ENCODE peak calls at places on chromosomes 3 and 15, in five cellular contexts. Q is SK-N-SH, Z is HCT116, P is NT2/D1, E is K562. W is an unnamed sample.

GRCh38 chr15:84727429-84727828 is 11.5 kb upstream of the SEC11A start:
- DNase-seq in Q (no peak), Z (no peak), P (no peak), E (no peak), W (no peak)

GRCh38 chr15:51828621-51829359 is 663 bp upstream of the TMOD3 start:
- DNase-seq in Q (no peak), Z (no peak), P (no peak), E (peak; percentile 73), W (no peak)

GRCh38 chr3:157447026-157447694 is 10.5 kb downstream of the PTX3 start:
- DNase-seq in Q (peak; percentile 11), Z (peak; percentile 4), P (no peak), E (no peak), W (no peak)

GRCh38 chr3:171454026-171454425 is 6.2 kb downstream of the TNIK start:
- DNase-seq in Q (peak; percentile 27), Z (no peak), P (no peak), E (no peak), W (no peak)

GRCh38 chr3:82329300-82329699 is 567.9 kb upstream of the GBE1 start:
- DNase-seq in Q (no peak), Z (no peak), P (no peak), E (no peak), W (no peak)

GRCh38 chr15:31433574-31433973 is 106.9 kb downstream of the KLF13 start:
- DNase-seq in Q (no peak), Z (no peak), P (no peak), E (no peak), W (no peak)

GRCh38 chr3:159649951-159650350 is 338.7 kb upstream of the IL12A start:
- DNase-seq in Q (no peak), Z (no peak), P (no peak), E (no peak), W (no peak)

GRCh38 chr3:72523409-72524172 is 324.7 kb downstream of the SHQ1 start:
- DNase-seq in Q (no peak), Z (no peak), P (no peak), E (no peak), W (no peak)

GRCh38 chr3:194879991-194880939 is 194.6 kb downstream of the FAM43A start:
- DNase-seq in Q (peak; percentile 73), Z (no peak), P (no peak), E (no peak), W (no peak)

GRCh38 chr3:71581981-71582611 is 1.4 kb downstream of the FOXP1 start:
- DNase-seq in Q (peak; percentile 68), Z (no peak), P (peak; percentile 27), E (peak; percentile 34), W (peak; percentile 82)

GRCh38 chr15:81235781-81236507 is 39.3 kb downstream of the IL16 start:
- DNase-seq in Q (no peak), Z (no peak), P (no peak), E (no peak), W (no peak)

GRCh38 chr3:175266993-175267960 is 408.1 kb downstream of the NAALADL2 start:
- DNase-seq in Q (no peak), Z (no peak), P (no peak), E (no peak), W (no peak)

GRCh38 chr3:9779721-9780450 is 10.1 kb upstream of the CAMK1 start:
- DNase-seq in Q (no peak), Z (no peak), P (no peak), E (no peak), W (no peak)

GRCh38 chr15:73857193-73857920 is 16.0 kb upstream of the TBC1D21 start:
- DNase-seq in Q (no peak), Z (no peak), P (no peak), E (no peak), W (no peak)

GRCh38 chr15:63870403-63871209 is 36.9 kb upstream of the HERC1 start:
- DNase-seq in Q (no peak), Z (no peak), P (peak; percentile 25), E (peak; percentile 70), W (no peak)

GRCh38 chr15:39667382-39668127 is 86.7 kb downstream of the THBS1 start:
- DNase-seq in Q (no peak), Z (no peak), P (no peak), E (no peak), W (no peak)

GRCh38 chr3:151765685-151766084 is 32.0 kb downstream of the AADACL2 start:
- DNase-seq in Q (no peak), Z (no peak), P (no peak), E (no peak), W (no peak)

GRCh38 chr3:117681619-117682018 is 972.0 kb downstream of the TUSC7 start:
- DNase-seq in Q (no peak), Z (no peak), P (no peak), E (no peak), W (no peak)

GRCh38 chr15:69585937-69586336 is 133.3 kb downstream of the RPLP1 start:
- DNase-seq in Q (no peak), Z (no peak), P (no peak), E (no peak), W (no peak)

GRCh38 chr3:43747641-43748040 is 56.9 kb downstream of the ABHD5 start:
- DNase-seq in Q (no peak), Z (no peak), P (no peak), E (no peak), W (no peak)

GRCh38 chr3:54358327-54358726 is 236.0 kb downstream of the CACNA2D3 start:
- DNase-seq in Q (no peak), Z (no peak), P (no peak), E (no peak), W (no peak)

DNA sequence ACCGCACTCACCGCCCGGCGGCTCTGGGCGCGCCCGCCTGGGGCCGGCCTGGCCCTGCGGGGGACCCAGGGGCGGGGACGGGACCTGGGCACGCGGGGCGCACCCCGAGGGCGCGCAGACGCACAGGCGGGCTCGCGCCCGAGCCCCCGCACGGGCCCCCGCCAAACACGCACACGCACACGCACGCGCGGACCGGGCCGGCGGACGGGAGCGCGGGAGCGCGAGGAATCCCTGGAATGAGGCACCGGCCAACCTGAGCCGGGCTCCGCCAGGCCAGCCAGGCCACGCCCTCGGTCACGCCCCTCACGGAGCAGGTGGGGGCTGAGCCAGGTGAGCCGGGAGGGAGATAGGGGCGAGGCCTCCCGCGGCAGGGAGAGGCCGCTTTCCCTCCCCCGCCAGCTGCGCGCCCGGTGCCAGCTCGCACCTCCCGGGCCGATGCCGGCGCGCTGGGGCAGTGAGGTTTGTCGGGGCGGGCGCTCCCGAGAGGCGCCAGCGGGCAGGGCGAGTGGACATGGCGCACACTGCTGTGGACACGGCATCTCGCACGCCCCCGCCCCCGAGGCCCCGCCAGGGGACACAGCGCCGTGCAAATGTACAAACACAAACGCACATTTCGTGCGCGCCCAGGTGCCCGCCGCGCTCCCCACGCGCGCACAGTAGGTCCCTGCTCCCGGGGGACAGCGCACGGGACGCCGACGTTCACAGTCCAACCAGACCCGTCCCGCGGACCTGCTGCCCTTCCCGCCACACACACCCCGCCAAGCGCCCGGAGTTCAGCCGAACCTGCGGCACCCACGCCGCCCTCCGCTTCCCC is 75.9 kb upstream of the VGLL4 start:
- DNase-seq in Q (peak; percentile 90), Z (peak; percentile 78), P (peak; percentile 63), E (peak; percentile 97), W (peak; percentile 76)
- TF ChIP-seq YY1 in Q (peak; percentile 25), Z (peak; percentile 63), P (no peak), E (no peak), W (no peak)

GRCh38 chr15:22989576-22990477 is 9.7 kb upstream of the CYFIP1 start:
- DNase-seq in Q (no peak), Z (no peak), P (no peak), E (no peak), W (no peak)
- TF ChIP-seq YY1 in Q (no peak), Z (no peak), P (no peak), E (no peak), W (no peak)

GRCh38 chr3:186108106-186108940 is 566 bp downstream of the ETV5 start:
- DNase-seq in Q (peak; percentile 87), Z (peak; percentile 33), P (peak; percentile 80), E (peak; percentile 69), W (no peak)

GRCh38 chr3:186107148-186108105 is 1.5 kb downstream of the ETV5 start:
- DNase-seq in Q (peak; percentile 73), Z (peak; percentile 34), P (no peak), E (peak; percentile 43), W (peak; percentile 69)

GRCh38 chr3:186102687-186103086 is 6.2 kb downstream of the ETV5 start:
- DNase-seq in Q (no peak), Z (no peak), P (no peak), E (no peak), W (no peak)

GRCh38 chr3:186108941-186109865 is at the start of gene ETV5:
- DNase-seq in Q (peak; percentile 96), Z (peak; percentile 98), P (peak; percentile 97), E (peak; percentile 98), W (peak; percentile 98)

GRCh38 chr3:186105543-186105942 is 3.3 kb downstream of the ETV5 start:
- DNase-seq in Q (no peak), Z (no peak), P (no peak), E (no peak), W (no peak)
- TF ChIP-seq YY1 in Q (no peak), Z (no peak), P (no peak), E (no peak), W (no peak)

DNA sequence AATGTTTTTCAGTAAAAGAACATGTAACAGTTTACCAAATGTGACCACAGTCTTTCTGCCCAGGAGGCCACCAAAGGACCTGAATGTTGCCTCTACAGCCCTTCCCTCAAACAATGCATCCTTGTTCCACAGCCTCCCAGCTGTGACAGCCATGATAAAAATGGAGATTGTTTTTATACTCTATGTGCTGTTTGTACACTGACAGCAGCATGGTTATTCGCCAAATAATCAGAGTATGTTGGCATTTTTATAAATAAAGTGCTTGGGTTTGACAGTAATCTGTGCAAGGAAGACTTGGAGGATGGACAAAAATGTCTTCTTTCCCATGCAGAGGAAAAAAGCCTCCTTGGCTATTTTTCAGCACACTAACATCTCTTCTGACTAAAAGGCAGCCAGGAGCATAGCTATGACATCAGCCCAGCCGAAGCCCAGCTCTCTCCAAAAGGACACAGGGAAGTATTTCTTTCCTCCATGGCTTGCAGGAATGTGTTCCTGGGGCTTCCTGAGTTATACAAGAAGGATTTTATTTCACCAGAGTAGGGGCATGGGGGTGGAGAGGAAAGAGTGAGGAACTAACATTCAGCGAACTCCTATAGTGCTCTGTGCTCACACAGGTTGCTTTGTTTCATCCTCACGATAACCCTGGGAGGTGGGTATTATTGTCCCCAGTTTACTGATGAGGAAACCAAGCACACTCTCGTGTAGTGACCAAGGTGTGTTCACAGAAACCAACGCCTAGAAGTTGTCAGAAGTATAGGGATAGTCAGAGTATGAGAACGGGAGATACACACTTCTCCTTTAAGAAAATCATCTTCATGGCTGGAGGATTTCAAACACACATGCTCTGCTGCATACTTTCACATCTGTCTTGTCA is 339.7 kb downstream of the MECOM start:
- DNase-seq in Q (no peak), Z (no peak), P (no peak), E (no peak), W (no peak)
- TF ChIP-seq YY1 in Q (no peak), Z (no peak), P (no peak), E (no peak), W (no peak)

W was measured in H1.